ENCODE peak calls at places on chromosomes 4 and X, in six cellular contexts. A is Panc1, C is SK-N-SH, D is K562, S is H1, B is HCT116. X is an unnamed sample.

GRCh38 chr4:168981460-168981859 is 28.6 kb downstream of the CBR4 start:
- DNase-seq in B (no peak), S (no peak), C (no peak), A (no peak), D (no peak), X (no peak)

GRCh38 chr4:186936496-186937375 is 213.1 kb upstream of the FAT1 start:
- DNase-seq in S (no peak), C (no peak), D (no peak), A (no peak), B (peak), X (peak)

GRCh38 chr4:40648742-40649281 is 19.1 kb upstream of the RBM47 start:
- DNase-seq in A (no peak), D (no peak), C (no peak), S (no peak), B (no peak), X (no peak)

GRCh38 chr4:21242163-21242562 is 541.9 kb downstream of the PACRGL start:
- DNase-seq in S (no peak), C (no peak), B (no peak), A (no peak), D (no peak), X (peak)

GRCh38 chr4:168759959-168760527 is 250.0 kb downstream of the CBR4 start:
- DNase-seq in C (no peak), A (no peak), D (no peak), B (no peak), S (no peak), X (no peak)

GRCh38 chr4:163493643-163494359 is 689 bp upstream of the TMA16 start:
- DNase-seq in B (no peak), C (no peak), S (no peak), D (peak), A (no peak), X (no peak)

GRCh38 chr4:111630705-111631104 is 514.5 kb upstream of the FAM241A start:
- DNase-seq in A (no peak), D (no peak), C (peak), B (peak), S (no peak), X (peak)

GRCh38 chr4:37767546-37767945 is 58.9 kb upstream of the PGM2 start:
- DNase-seq in A (no peak), C (no peak), B (no peak), S (no peak), D (no peak), X (peak)

GRCh38 chr4:82500106-82500738 is 61.6 kb downstream of the TMEM150C start:
- DNase-seq in B (no peak), A (no peak), C (no peak), S (no peak), D (no peak), X (no peak)

GRCh38 chr4:54586343-54586953 is 71.3 kb upstream of the KIT start:
- DNase-seq in C (no peak), A (no peak), D (peak), S (no peak), B (no peak), X (no peak)

GRCh38 chr4:160510925-160511324 is 1408.0 kb downstream of the RAPGEF2 start:
- DNase-seq in D (no peak), B (no peak), C (no peak), S (no peak), A (no peak), X (no peak)

GRCh38 chrX:147376601-147377387 is 534.9 kb upstream of the FMR1 start:
- DNase-seq in B (no peak), D (no peak), C (no peak), S (no peak), A (no peak), X (no peak)

GRCh38 chr4:152989554-152989970 is 53.4 kb downstream of the FHDC1 start:
- DNase-seq in C (no peak), A (no peak), D (no peak), S (no peak), B (no peak), X (no peak)

DNA sequence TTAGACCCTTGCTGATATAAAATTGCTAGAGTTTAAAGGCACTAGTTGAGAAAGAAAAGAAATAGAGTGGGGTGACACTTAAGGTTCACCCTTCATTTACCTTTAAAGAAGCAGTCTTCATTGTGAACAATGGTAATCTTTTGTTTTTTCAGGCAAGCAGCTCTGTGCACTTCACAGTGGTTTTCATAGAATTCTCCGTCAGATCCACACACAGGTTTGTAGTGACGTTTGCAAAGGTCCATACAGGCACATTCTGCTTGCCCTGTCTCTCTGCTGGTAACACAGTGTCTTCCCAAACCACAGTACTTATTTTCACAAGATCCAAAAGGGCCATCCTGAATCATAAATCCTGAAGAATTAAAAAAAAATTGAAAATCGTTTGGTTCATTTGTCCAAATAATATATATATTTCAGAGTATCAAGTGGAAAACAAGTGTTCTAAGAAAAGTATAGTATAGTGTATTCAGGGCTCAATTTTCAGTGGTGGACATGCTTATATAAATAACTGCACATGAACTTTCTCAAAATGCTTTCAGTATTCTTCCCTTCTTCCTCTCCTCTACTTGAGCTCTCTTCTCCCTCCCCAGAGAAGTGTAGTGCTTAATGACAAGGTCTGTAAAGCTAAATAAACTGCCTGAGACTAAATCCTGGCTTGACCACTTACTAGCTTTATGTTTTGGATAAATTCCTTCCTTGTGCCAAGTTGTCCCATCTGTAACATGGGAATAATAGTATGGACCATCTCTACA is 243.3 kb downstream of the FSTL5 start:
- DNase-seq in D (no peak), A (no peak), S (no peak), B (no peak), C (no peak), X (no peak)
- TF ChIP-seq SIN3A in D (no peak), A (no peak), S (no peak), B (no peak), C (no peak), X (no peak)

DNA sequence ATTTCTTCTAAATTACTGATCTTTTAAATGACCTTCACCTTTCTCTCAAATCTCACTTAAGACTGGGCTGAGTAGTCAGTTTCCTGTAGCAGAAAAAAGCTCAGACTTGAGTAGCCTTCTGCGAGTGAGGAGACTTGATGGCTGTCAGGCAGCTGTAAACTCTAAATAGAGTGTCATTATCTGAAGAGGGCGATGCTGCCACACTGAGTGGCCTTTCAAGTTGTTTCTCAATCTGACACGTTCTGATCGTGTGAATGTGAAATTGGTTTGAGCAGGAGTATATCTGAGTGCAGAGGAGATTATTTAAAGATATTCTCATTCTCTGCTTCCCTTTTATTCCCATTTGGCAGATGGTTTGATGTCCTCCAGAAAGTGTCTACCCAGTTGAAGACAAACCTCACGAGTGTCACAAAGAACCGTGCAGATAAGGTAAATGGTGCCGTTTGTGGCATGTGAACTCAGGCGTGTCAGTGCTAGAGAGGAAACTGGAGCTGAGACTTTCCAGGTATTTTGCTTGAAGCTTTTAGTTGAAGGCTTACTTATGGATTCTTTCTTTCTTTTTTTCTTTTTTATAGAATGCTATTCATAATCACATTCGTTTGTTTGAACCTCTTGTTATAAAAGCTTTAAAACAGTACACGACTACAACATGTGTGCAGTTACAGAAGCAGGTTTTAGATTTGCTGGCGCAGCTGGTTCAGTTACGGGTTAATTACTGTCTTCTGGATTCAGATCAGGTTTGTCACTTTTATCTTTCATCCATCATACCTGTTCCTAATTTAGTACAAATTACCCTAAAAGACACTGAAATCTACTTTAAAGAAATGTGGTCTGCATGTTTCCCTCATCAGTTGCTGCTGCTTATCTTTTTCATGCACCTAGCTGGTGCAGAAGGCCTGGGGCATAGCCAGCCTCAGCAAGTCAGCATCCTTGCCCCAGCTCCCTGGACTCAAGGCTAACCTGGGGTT is 74.3 kb upstream of the MSANTD1 start:
- DNase-seq in C (no peak), B (no peak), S (no peak), A (no peak), D (no peak), X (no peak)
- TF ChIP-seq SIN3A in C (no peak), B (no peak), S (no peak), A (no peak), D (no peak), X (no peak)

GRCh38 chrX:40950546-40950945 is 134.7 kb upstream of the USP9X start:
- DNase-seq in S (peak), D (no peak), C (no peak), A (no peak), B (no peak), X (no peak)

GRCh38 chrX:40952855-40953254 is 132.4 kb upstream of the USP9X start:
- DNase-seq in B (no peak), A (no peak), C (no peak), S (no peak), D (no peak), X (no peak)

GRCh38 chrX:40947276-40947675 is 138.0 kb upstream of the USP9X start:
- DNase-seq in C (no peak), S (no peak), A (no peak), B (no peak), D (no peak), X (no peak)

GRCh38 chrX:40945366-40945713 is 139.9 kb upstream of the USP9X start:
- DNase-seq in S (no peak), C (no peak), D (peak), A (no peak), B (peak), X (no peak)

DNA sequence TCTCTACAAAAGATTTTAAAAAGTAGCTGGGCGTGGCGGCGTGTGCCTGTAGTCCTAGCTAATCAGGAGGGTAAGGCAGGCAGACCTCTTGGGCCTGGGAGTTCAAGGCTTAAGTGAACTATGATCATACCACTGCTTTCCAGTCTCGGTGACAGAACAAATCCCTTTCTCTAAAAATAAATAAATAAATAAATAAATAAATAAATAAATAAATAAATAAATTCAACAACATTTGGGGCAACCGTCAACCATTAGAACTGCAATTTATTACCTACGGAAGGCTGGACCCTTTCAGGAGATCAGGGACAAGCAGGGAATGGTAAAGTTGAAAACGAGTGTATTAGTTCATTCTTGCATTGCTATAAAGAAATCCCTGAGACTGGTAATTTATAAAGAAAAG is 136.2 kb upstream of the USP9X start:
- DNase-seq in B (no peak), D (no peak), S (no peak), C (no peak), A (no peak), X (no peak)
- TF ChIP-seq SIN3A in B (no peak), D (no peak), S (no peak), C (no peak), A (no peak), X (no peak)

DNA sequence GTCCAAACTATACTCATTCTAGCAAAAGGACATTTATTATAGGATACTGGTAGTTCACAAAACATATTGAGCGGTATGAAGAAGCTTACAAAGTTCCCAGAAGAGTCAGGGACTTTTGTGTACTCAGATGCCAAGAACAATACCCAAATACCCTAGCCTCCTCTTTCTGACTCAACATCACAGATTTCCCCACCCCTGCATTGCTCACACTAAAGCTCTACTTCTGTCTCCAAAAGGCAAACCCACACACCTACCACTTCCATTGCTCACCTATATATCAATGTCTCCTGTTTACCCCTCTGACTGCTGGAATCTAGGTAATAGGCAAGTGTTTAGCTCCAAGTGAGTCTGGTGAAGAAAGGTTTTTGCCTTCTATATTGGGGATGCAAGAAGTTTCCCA is 100.7 kb upstream of the HCCS start:
- DNase-seq in D (no peak), C (no peak), S (no peak), B (no peak), A (no peak), X (no peak)
- TF ChIP-seq SIN3A in D (no peak), C (no peak), S (no peak), B (no peak), A (no peak), X (no peak)

GRCh38 chr4:47427936-47428335 is 35.6 kb downstream of the COMMD8 start:
- DNase-seq in A (no peak), C (no peak), B (no peak), D (no peak), S (no peak), X (no peak)
- TF ChIP-seq SIN3A in A (no peak), C (no peak), B (no peak), D (no peak), S (no peak), X (no peak)

GRCh38 chr4:93237526-93237925 is 591.0 kb upstream of the ATOH1 start:
- DNase-seq in A (no peak), C (no peak), B (no peak), D (no peak), S (no peak), X (no peak)

GRCh38 chr4:93228021-93228420 is 600.5 kb upstream of the ATOH1 start:
- DNase-seq in S (no peak), C (no peak), D (no peak), B (no peak), A (no peak), X (no peak)

DNA sequence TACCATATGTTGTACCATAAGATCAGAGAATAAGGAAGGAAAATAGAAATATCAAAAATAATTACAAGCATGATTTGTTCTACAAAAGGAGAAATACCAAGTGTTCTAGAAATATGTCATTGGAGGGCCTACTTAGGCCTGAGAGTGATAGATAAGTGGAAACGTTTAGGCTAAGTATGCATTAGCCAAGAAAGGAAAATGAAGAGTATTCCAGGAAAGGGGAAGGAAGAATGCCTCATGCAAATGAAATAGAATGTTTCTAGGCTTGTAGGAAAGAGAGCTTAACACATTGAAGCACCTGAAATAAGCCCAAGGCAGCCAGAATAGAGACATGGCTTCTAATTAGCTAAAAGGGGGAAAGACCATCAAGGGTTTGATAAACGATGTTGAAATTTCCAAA is 595.7 kb upstream of the ATOH1 start:
- DNase-seq in B (no peak), D (no peak), A (no peak), S (no peak), C (no peak), X (no peak)
- TF ChIP-seq SIN3A in B (no peak), D (no peak), A (no peak), S (no peak), C (no peak), X (no peak)

GRCh38 chrX:40326186-40326965 is 228.6 kb upstream of the BCOR start:
- DNase-seq in C (no peak), S (no peak), D (no peak), A (no peak), B (no peak), X (no peak)
- TF ChIP-seq SIN3A in C (no peak), S (no peak), D (no peak), A (no peak), B (no peak), X (no peak)

GRCh38 chr4:83629945-83630684 is 94.2 kb downstream of the GPAT3 start:
- DNase-seq in S (no peak), B (no peak), C (no peak), D (peak), A (no peak), X (no peak)
- TF ChIP-seq SIN3A in S (no peak), B (no peak), C (no peak), D (no peak), A (no peak), X (no peak)

X was measured in HepG2.